ENCODE peak calls at places on chromosomes 4 and X, in five cellular contexts. T, F, Y, E and X are unnamed samples.
A peak's percentile ranks its signal among the peaks of the same experiment; 100 is the strongest.

GRCh38 chr4:65668201-65669007 is 1.9 kb downstream of the EPHA5 start:
- DNase-seq in F (no peak), E (peak; percentile 12), Y (no peak), T (no peak), X (no peak)

GRCh38 chr4:56465599-56466295 is 1.7 kb upstream of the SRP72 start:
- DNase-seq in T (no peak), Y (no peak), E (no peak), F (no peak), X (no peak)

GRCh38 chrX:81195712-81196111 is 6.0 kb downstream of the HMGN5 start:
- DNase-seq in T (peak; percentile 57), Y (peak; percentile 58), E (peak; percentile 34), F (peak; percentile 71), X (peak; percentile 57)

GRCh38 chr4:152687974-152688599 is 8.3 kb upstream of the TMEM154 start:
- DNase-seq in E (no peak), T (no peak), Y (no peak), F (no peak), X (no peak)

GRCh38 chr4:190017357-190018200 is 9.5 kb downstream of the FRG2 start:
- DNase-seq in F (no peak), T (no peak), E (no peak), Y (no peak), X (no peak)

GRCh38 chrX:45860450-45860849 is 659.8 kb upstream of the DIPK2B start:
- DNase-seq in T (no peak), Y (no peak), F (no peak), E (no peak), X (no peak)

GRCh38 chr4:168631241-168632151 is 134.6 kb downstream of the PALLD start:
- DNase-seq in E (peak; percentile 49), T (peak; percentile 60), Y (peak; percentile 72), F (peak; percentile 4), X (peak; percentile 38)

GRCh38 chr4:140046573-140046972 is 107.4 kb downstream of the MAML3 start:
- DNase-seq in T (no peak), E (no peak), Y (peak; percentile 16), F (peak; percentile 40), X (no peak)

GRCh38 chr4:173990126-173990878 is 293.2 kb downstream of the FBXO8 start:
- DNase-seq in Y (peak; percentile 12), E (no peak), T (no peak), F (peak; percentile 44), X (no peak)

GRCh38 chrX:41153453-41153852 is 68.2 kb downstream of the USP9X start:
- DNase-seq in T (no peak), E (no peak), Y (peak; percentile 49), F (no peak), X (no peak)

GRCh38 chr4:158411180-158411721 is 110.4 kb upstream of the RXFP1 start:
- DNase-seq in T (no peak), E (no peak), Y (no peak), F (no peak), X (no peak)

GRCh38 chr4:140790765-140791164 is 34.6 kb upstream of the TBC1D9 start:
- DNase-seq in T (peak; percentile 61), E (no peak), Y (no peak), F (peak; percentile 65), X (peak; percentile 52)

GRCh38 chr4:124437853-124438495 is 274.6 kb downstream of the ANKRD50 start:
- DNase-seq in T (peak; percentile 19), F (no peak), E (no peak), Y (peak; percentile 47), X (no peak)

GRCh38 chrX:45712067-45712466 is 511.4 kb upstream of the DIPK2B start:
- DNase-seq in F (no peak), Y (no peak), E (no peak), T (no peak), X (no peak)

GRCh38 chrX:10828640-10829039 is 208.3 kb upstream of the MID1 start:
- DNase-seq in E (peak; percentile 12), Y (no peak), T (peak; percentile 9), F (no peak), X (no peak)

GRCh38 chrX:51376672-51377071 is 44.0 kb downstream of the NUDT10 start:
- DNase-seq in T (no peak), F (no peak), Y (no peak), E (no peak), X (no peak)

GRCh38 chr4:65416875-65417274 is 253.4 kb downstream of the EPHA5 start:
- DNase-seq in E (peak; percentile 92), F (no peak), Y (peak; percentile 80), T (peak; percentile 17), X (no peak)

GRCh38 chrX:12984629-12985303 is 9.9 kb downstream of the TMSB4X start:
- DNase-seq in E (peak; percentile 70), F (peak; percentile 68), T (peak; percentile 73), Y (peak; percentile 86), X (no peak)

GRCh38 chr4:2062168-2062807 is 3.2 kb downstream of the NAT8L start:
- DNase-seq in T (no peak), F (no peak), E (no peak), Y (no peak), X (no peak)

GRCh38 chr4:145213245-145213644 is 32.9 kb upstream of the OTUD4 start:
- DNase-seq in F (no peak), T (no peak), E (no peak), Y (no peak), X (no peak)

GRCh38 chrX:3627579-3627978 is 85.9 kb downstream of the PRKX start:
- DNase-seq in E (no peak), Y (no peak), F (peak; percentile 10), T (no peak), X (no peak)

GRCh38 chr4:8320386-8320750 is 50.8 kb downstream of the HTRA3 start:
- DNase-seq in E (peak; percentile 8), F (peak; percentile 50), Y (no peak), T (no peak), X (no peak)

GRCh38 chrX:146602246-146602645 is 207.3 kb upstream of the CXorf51B start:
- DNase-seq in T (no peak), F (no peak), Y (no peak), E (no peak), X (no peak)

GRCh38 chrX:11423362-11423818 is 130.2 kb downstream of the AMELX start:
- DNase-seq in Y (peak; percentile 15), F (peak; percentile 61), E (no peak), T (peak; percentile 35), X (no peak)

GRCh38 chr4:1880332-1880731 is 9.1 kb downstream of the NSD2 start:
- DNase-seq in E (no peak), Y (no peak), T (no peak), F (no peak), X (no peak)

DNA sequence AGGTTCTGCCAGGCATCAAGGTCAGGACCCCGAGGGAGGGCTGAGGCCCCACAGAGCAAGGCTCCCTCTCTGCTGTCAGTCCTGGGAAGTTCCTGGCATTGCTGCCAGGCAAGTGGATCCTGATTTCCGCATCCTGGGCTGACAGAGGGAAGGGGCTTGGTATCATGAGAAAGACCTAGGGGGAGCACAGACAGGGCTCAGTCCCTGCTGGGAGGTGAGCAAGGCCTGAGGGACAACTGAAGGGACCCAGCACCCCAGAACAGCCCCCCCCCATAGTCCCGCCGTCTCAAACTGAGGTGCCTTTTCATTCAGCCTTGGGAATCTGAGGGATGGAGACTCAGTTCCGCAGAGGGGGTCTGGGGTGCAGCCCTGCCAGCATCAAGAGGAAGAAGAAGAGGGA is 971 bp downstream of the MAGEA11 start:
- DNase-seq in F (no peak), T (no peak), E (no peak), Y (no peak), X (no peak)
- TF ChIP-seq POLR2A in F (no peak), T (no peak), E (no peak), Y (no peak), X (no peak)

GRCh38 chr4:51895816-51896408 is 53.0 kb downstream of the DCUN1D4 start:
- DNase-seq in Y (peak; percentile 74), T (peak; percentile 61), F (peak; percentile 81), E (peak; percentile 59), X (peak; percentile 86)
- TF ChIP-seq CTCF in Y (peak; percentile 82), T (peak; percentile 78), F (peak; percentile 91), E (peak; percentile 65), X (peak; percentile 76)

GRCh38 chrX:15781964-15782711 is 8.1 kb upstream of the ZRSR2 start:
- DNase-seq in E (no peak), Y (no peak), T (peak; percentile 13), F (no peak), X (no peak)
- H3K4me3 ChIP-seq in E (no peak overlapping the region), Y (no peak overlapping the region), T (no peak overlapping the region), F (no peak overlapping the region), X (no peak overlapping the region)

GRCh38 chrX:15914486-15914885 is 59.9 kb upstream of the AP1S2 start:
- DNase-seq in E (no peak), T (no peak), F (no peak), Y (no peak), X (no peak)
- TF ChIP-seq POLR2A in E (no peak), T (no peak), F (no peak), Y (no peak), X (no peak)